ENCODE peak calls at places on chromosome 13, in five cellular contexts. One of them, this sample, is unnamed.

GRCh38 chr13:92224825-92225224 is 826.4 kb downstream of the GPC5 start:
- DNase-seq in IMR-90: no peak
- DNase-seq in neuronal stem cell: no peak
- DNase-seq in H1: no peak
- DNase-seq in mesendoderm: no peak
- DNase-seq in this sample: no peak

GRCh38 chr13:38340624-38341023 is 9.0 kb upstream of the UFM1 start:
- DNase-seq in neuronal stem cell: no peak
- DNase-seq in IMR-90: no peak
- DNase-seq in mesendoderm: no peak
- DNase-seq in H1: no peak
- DNase-seq in this sample: no peak

GRCh38 chr13:72839831-72840426 is 58.0 kb downstream of the PIBF1 start:
- DNase-seq in neuronal stem cell: peak
- DNase-seq in H1: no peak
- DNase-seq in IMR-90: peak
- DNase-seq in mesendoderm: peak
- DNase-seq in this sample: peak

GRCh38 chr13:110820311-110820710 is 94.6 kb downstream of the ANKRD10 start:
- DNase-seq in H1: no peak
- DNase-seq in IMR-90: no peak
- DNase-seq in neuronal stem cell: no peak
- DNase-seq in mesendoderm: no peak
- DNase-seq in this sample: no peak

GRCh38 chr13:112693831-112694497 is 4.1 kb downstream of the ATP11A start:
- DNase-seq in IMR-90: peak
- DNase-seq in neuronal stem cell: no peak
- DNase-seq in H1: no peak
- DNase-seq in mesendoderm: no peak
- DNase-seq in this sample: peak

GRCh38 chr13:38355595-38356120 is 6.0 kb downstream of the UFM1 start:
- DNase-seq in neuronal stem cell: no peak
- DNase-seq in mesendoderm: no peak
- DNase-seq in IMR-90: no peak
- DNase-seq in H1: no peak
- DNase-seq in this sample: no peak

GRCh38 chr13:28794370-28794769 is 25.8 kb upstream of the MTUS2 start:
- DNase-seq in IMR-90: no peak
- DNase-seq in neuronal stem cell: no peak
- DNase-seq in H1: no peak
- DNase-seq in mesendoderm: no peak
- DNase-seq in this sample: no peak

GRCh38 chr13:28495586-28496564 is 947 bp upstream of the FLT1 start:
- DNase-seq in H1: no peak
- DNase-seq in mesendoderm: peak
- DNase-seq in neuronal stem cell: no peak
- DNase-seq in IMR-90: no peak
- DNase-seq in this sample: no peak

GRCh38 chr13:42594577-42595571 is 20.9 kb downstream of the TNFSF11 start:
- DNase-seq in H1: no peak
- DNase-seq in IMR-90: peak
- DNase-seq in neuronal stem cell: peak
- DNase-seq in mesendoderm: peak
- DNase-seq in this sample: peak

GRCh38 chr13:51955841-51956603 is 55.2 kb downstream of the ATP7B start:
- DNase-seq in neuronal stem cell: no peak
- DNase-seq in H1: no peak
- DNase-seq in mesendoderm: peak
- DNase-seq in IMR-90: no peak
- DNase-seq in this sample: no peak

GRCh38 chr13:27442071-27442647 is 8.2 kb downstream of the MTIF3 start:
- DNase-seq in IMR-90: no peak
- DNase-seq in mesendoderm: no peak
- DNase-seq in neuronal stem cell: no peak
- DNase-seq in H1: no peak
- DNase-seq in this sample: no peak

GRCh38 chr13:50406831-50407230 is 391.6 kb downstream of the KCNRG start:
- DNase-seq in H1: no peak
- DNase-seq in IMR-90: no peak
- DNase-seq in neuronal stem cell: no peak
- DNase-seq in mesendoderm: no peak
- DNase-seq in this sample: no peak

GRCh38 chr13:94952787-94953186 is 240.4 kb upstream of the SOX21 start:
- DNase-seq in IMR-90: no peak
- DNase-seq in mesendoderm: no peak
- DNase-seq in H1: no peak
- DNase-seq in neuronal stem cell: no peak
- DNase-seq in this sample: no peak

GRCh38 chr13:43374621-43375020 is 351.2 kb downstream of the DNAJC15 start:
- DNase-seq in IMR-90: peak
- DNase-seq in neuronal stem cell: no peak
- DNase-seq in mesendoderm: no peak
- DNase-seq in H1: no peak
- DNase-seq in this sample: no peak

GRCh38 chr13:28384789-28385188 is 110.1 kb downstream of the FLT1 start:
- DNase-seq in H1: no peak
- DNase-seq in IMR-90: no peak
- DNase-seq in neuronal stem cell: no peak
- DNase-seq in mesendoderm: no peak
- DNase-seq in this sample: no peak

GRCh38 chr13:79566118-79566517 is 85.2 kb downstream of the NDFIP2 start:
- DNase-seq in mesendoderm: no peak
- DNase-seq in IMR-90: no peak
- DNase-seq in H1: no peak
- DNase-seq in neuronal stem cell: no peak
- DNase-seq in this sample: no peak

GRCh38 chr13:106534844-106535551 is 464 bp downstream of the EFNB2 start:
- DNase-seq in mesendoderm: peak
- DNase-seq in neuronal stem cell: no peak
- DNase-seq in IMR-90: peak
- DNase-seq in H1: no peak
- DNase-seq in this sample: no peak

GRCh38 chr13:43159007-43159406 is 135.6 kb downstream of the DNAJC15 start:
- DNase-seq in IMR-90: peak
- DNase-seq in H1: no peak
- DNase-seq in mesendoderm: peak
- DNase-seq in neuronal stem cell: no peak
- DNase-seq in this sample: no peak

GRCh38 chr13:63305641-63306133 is 1890.0 kb upstream of the PCDH20 start:
- DNase-seq in H1: no peak
- DNase-seq in IMR-90: no peak
- DNase-seq in neuronal stem cell: no peak
- DNase-seq in mesendoderm: no peak
- DNase-seq in this sample: no peak

GRCh38 chr13:100753391-100753790 is 78.8 kb upstream of the TMTC4 start:
- DNase-seq in neuronal stem cell: no peak
- DNase-seq in mesendoderm: no peak
- DNase-seq in IMR-90: no peak
- DNase-seq in H1: no peak
- DNase-seq in this sample: no peak

GRCh38 chr13:110312669-110313031 is 5.6 kb downstream of the COL4A2 start:
- DNase-seq in mesendoderm: peak
- DNase-seq in neuronal stem cell: no peak
- DNase-seq in H1: no peak
- DNase-seq in IMR-90: peak
- DNase-seq in this sample: peak

GRCh38 chr13:99687728-99688397 is 186.6 kb downstream of the TM9SF2 start:
- DNase-seq in IMR-90: no peak
- DNase-seq in mesendoderm: peak
- DNase-seq in H1: peak
- DNase-seq in neuronal stem cell: peak
- DNase-seq in this sample: peak

GRCh38 chr13:75803982-75804381 is 167.9 kb downstream of the LMO7 start:
- DNase-seq in IMR-90: no peak
- DNase-seq in neuronal stem cell: no peak
- DNase-seq in mesendoderm: no peak
- DNase-seq in H1: no peak
- DNase-seq in this sample: no peak

GRCh38 chr13:92573467-92574057 is 653.0 kb upstream of the GPC6 start:
- DNase-seq in mesendoderm: peak
- DNase-seq in H1: no peak
- DNase-seq in neuronal stem cell: peak
- DNase-seq in IMR-90: peak
- DNase-seq in this sample: peak

GRCh38 chr13:108060111-108060510 is 155.2 kb downstream of the LIG4 start:
- DNase-seq in H1: peak
- DNase-seq in mesendoderm: peak
- DNase-seq in IMR-90: no peak
- DNase-seq in neuronal stem cell: no peak
- DNase-seq in this sample: peak

GRCh38 chr13:105611424-105611823 is 924.0 kb downstream of the EFNB2 start:
- DNase-seq in neuronal stem cell: no peak
- DNase-seq in IMR-90: peak
- DNase-seq in mesendoderm: peak
- DNase-seq in H1: no peak
- DNase-seq in this sample: no peak

GRCh38 chr13:43239441-43239840 is 216.1 kb downstream of the DNAJC15 start:
- DNase-seq in H1: no peak
- DNase-seq in mesendoderm: no peak
- DNase-seq in neuronal stem cell: no peak
- DNase-seq in IMR-90: no peak
- DNase-seq in this sample: no peak

GRCh38 chr13:25170554-25171107 is 1.5 kb downstream of the AMER2 start:
- DNase-seq in IMR-90: no peak
- DNase-seq in mesendoderm: peak
- DNase-seq in H1: no peak
- DNase-seq in neuronal stem cell: no peak
- DNase-seq in this sample: no peak

GRCh38 chr13:24013189-24013588 is 115.9 kb upstream of the C1QTNF9B start:
- DNase-seq in H1: no peak
- DNase-seq in IMR-90: no peak
- DNase-seq in neuronal stem cell: no peak
- DNase-seq in mesendoderm: no peak
- DNase-seq in this sample: no peak

GRCh38 chr13:90103099-90103784 is 1244.2 kb upstream of the MIR17HG start:
- DNase-seq in H1: no peak
- DNase-seq in IMR-90: no peak
- DNase-seq in neuronal stem cell: no peak
- DNase-seq in mesendoderm: no peak
- DNase-seq in this sample: no peak

GRCh38 chr13:82407321-82407720 is 1475.0 kb downstream of the SLITRK1 start:
- DNase-seq in IMR-90: no peak
- DNase-seq in neuronal stem cell: no peak
- DNase-seq in H1: no peak
- DNase-seq in mesendoderm: peak
- DNase-seq in this sample: no peak

GRCh38 chr13:27309401-27309958 is 38.9 kb downstream of the RASL11A start:
- DNase-seq in mesendoderm: no peak
- DNase-seq in IMR-90: no peak
- DNase-seq in H1: no peak
- DNase-seq in neuronal stem cell: no peak
- DNase-seq in this sample: no peak

GRCh38 chr13:39603424-39603947 is 493 bp upstream of the LHFPL6 start:
- DNase-seq in IMR-90: peak
- DNase-seq in mesendoderm: peak
- DNase-seq in H1: no peak
- DNase-seq in neuronal stem cell: no peak
- DNase-seq in this sample: peak

GRCh38 chr13:40666058-40666904 is at the start of gene FOXO1:
- DNase-seq in H1: no peak
- DNase-seq in mesendoderm: peak
- DNase-seq in neuronal stem cell: peak
- DNase-seq in IMR-90: peak
- DNase-seq in this sample: peak

GRCh38 chr13:40665061-40665753 is 1.2 kb downstream of the FOXO1 start:
- DNase-seq in neuronal stem cell: peak
- DNase-seq in IMR-90: no peak
- DNase-seq in H1: no peak
- DNase-seq in mesendoderm: peak
- DNase-seq in this sample: no peak

GRCh38 chr13:40664100-40665060 is 2.1 kb downstream of the FOXO1 start:
- DNase-seq in IMR-90: no peak
- DNase-seq in mesendoderm: peak
- DNase-seq in H1: no peak
- DNase-seq in neuronal stem cell: peak
- DNase-seq in this sample: peak

GRCh38 chr13:40666905-40667621 is 622 bp upstream of the FOXO1 start:
- DNase-seq in mesendoderm: peak
- DNase-seq in IMR-90: no peak
- DNase-seq in neuronal stem cell: peak
- DNase-seq in H1: no peak
- DNase-seq in this sample: no peak

GRCh38 chr13:40665754-40666057 is 735 bp downstream of the FOXO1 start:
- DNase-seq in mesendoderm: peak
- DNase-seq in H1: no peak
- DNase-seq in IMR-90: no peak
- DNase-seq in neuronal stem cell: no peak
- DNase-seq in this sample: no peak
- H2BK5ac ChIP-seq in mesendoderm: peak
- H2BK5ac ChIP-seq in H1: peak
- H2BK5ac ChIP-seq in IMR-90: no peak
- H2BK5ac ChIP-seq in neuronal stem cell: peak
- H2BK5ac ChIP-seq in this sample: no peak

DNA sequence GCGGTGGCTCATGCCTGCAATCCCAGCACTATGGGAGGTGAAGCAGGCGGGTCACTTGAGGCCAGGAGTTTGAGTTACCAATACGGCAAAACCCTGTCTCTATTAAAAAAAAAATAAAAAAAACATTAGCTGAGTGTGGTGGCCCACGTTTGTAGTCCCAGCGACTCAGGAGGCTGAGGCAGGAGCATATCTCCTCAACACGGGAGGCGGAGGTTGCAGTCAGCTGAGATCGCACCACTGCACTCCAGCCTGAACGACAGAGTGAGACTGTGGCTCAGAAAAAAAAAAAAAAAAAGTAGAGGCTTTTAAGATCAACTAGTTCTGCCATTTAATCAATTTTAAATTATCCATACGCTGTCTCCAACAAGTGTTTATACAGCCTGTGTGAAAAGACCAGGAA is 1130.3 kb downstream of the PCDH9 start:
- DNase-seq in H1: no peak
- DNase-seq in neuronal stem cell: no peak
- DNase-seq in IMR-90: no peak
- DNase-seq in mesendoderm: no peak
- DNase-seq in this sample: no peak
- H2AK5ac ChIP-seq in H1: no peak
- H2AK5ac ChIP-seq in neuronal stem cell: no peak
- H2AK5ac ChIP-seq in IMR-90: no peak
- H2AK5ac ChIP-seq in mesendoderm: no peak
- H2AK5ac ChIP-seq in this sample: no peak

DNA sequence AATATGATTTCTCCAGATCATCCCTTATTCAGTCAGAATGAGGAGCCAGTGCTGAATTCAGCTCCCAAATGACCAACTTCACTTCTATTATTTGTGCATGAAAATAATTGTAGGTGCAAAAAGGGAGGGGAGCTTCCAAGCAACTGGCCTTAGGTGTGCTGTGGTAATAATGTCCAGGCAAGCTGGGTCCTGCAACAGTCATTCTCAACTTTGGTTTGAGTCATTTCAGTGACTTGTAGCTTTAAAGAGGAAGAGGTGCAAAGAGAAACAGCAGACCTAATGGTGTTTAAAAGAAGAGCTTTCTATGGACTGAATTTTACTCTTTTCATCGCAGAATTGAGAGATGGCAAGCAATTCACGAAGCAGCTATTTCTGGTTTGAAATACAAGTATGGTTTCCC is 29.2 kb upstream of the FGF9 start:
- DNase-seq in mesendoderm: no peak
- DNase-seq in H1: no peak
- DNase-seq in IMR-90: no peak
- DNase-seq in neuronal stem cell: no peak
- DNase-seq in this sample: no peak
- H2BK120ac ChIP-seq in mesendoderm: no peak
- H2BK120ac ChIP-seq in H1: no peak
- H2BK120ac ChIP-seq in IMR-90: no peak
- H2BK120ac ChIP-seq in neuronal stem cell: no peak
- H2BK120ac ChIP-seq in this sample: no peak

GRCh38 chr13:102185375-102185984 is 216.4 kb downstream of the FGF14 start:
- DNase-seq in neuronal stem cell: no peak
- DNase-seq in H1: no peak
- DNase-seq in IMR-90: no peak
- DNase-seq in mesendoderm: no peak
- DNase-seq in this sample: no peak
- H2BK5ac ChIP-seq in neuronal stem cell: no peak
- H2BK5ac ChIP-seq in H1: no peak
- H2BK5ac ChIP-seq in IMR-90: no peak
- H2BK5ac ChIP-seq in mesendoderm: no peak
- H2BK5ac ChIP-seq in this sample: no peak

This sample was measured in H9.